ENCODE peak calls at places on chromosome 4, in nine cellular contexts. C is T-helper 1 cell; O is transverse colon; I is ureter; X is HS-5; J is naive thymus-derived CD8-positive, alpha-beta T cell; R is stimulated activated naive CD8-positive, alpha-beta T cell treated with anti-CD3 and anti-CD28 coated beads, Interleukin-15, amount 100 ng/mL, for 72 hours; Y is cardiac fibroblast; K is fibroblast of pulmonary artery. F is an unnamed sample.

GRCh38 chr4:171639540-171639939 is 173.7 kb upstream of the GALNTL6 start:
- DNase-seq in C (no peak), O (no peak), I (no peak), X (no peak), J (no peak), R (no peak), Y (no peak), K (no peak), F (no peak)

GRCh38 chr4:39597695-39598381 is 40.8 kb downstream of the SMIM14 start:
- DNase-seq in C (no peak), O (no peak), I (no peak), X (no peak), J (no peak), R (no peak), Y (no peak), K (no peak), F (no peak)

GRCh38 chr4:78119698-78120097 is 62.6 kb downstream of the FRAS1 start:
- DNase-seq in C (no peak), O (no peak), I (no peak), X (no peak), J (no peak), R (no peak), Y (no peak), K (no peak), F (no peak)

GRCh38 chr4:122086338-122086737 is 65.8 kb upstream of the BLTP1 start:
- DNase-seq in C (no peak), O (no peak), I (no peak), X (no peak), J (no peak), R (no peak), Y (no peak), K (no peak), F (no peak)

GRCh38 chr4:1611501-1611870 is 72.6 kb downstream of the FAM53A start:
- DNase-seq in C (no peak), O (no peak), I (no peak), X (no peak), J (no peak), R (no peak), Y (no peak), K (no peak), F (no peak)

GRCh38 chr4:15368906-15369305 is 58.9 kb upstream of the C1QTNF7 start:
- DNase-seq in C (no peak), O (no peak), I (no peak), X (peak), J (no peak), R (no peak), Y (peak), K (peak), F (no peak)

GRCh38 chr4:27414867-27415266 is 554.2 kb downstream of the STIM2 start:
- DNase-seq in C (no peak), O (no peak), I (no peak), X (no peak), J (no peak), R (no peak), Y (no peak), K (no peak), F (no peak)

GRCh38 chr4:67909910-67910905 is 26.4 kb upstream of the TMPRSS11D start:
- DNase-seq in C (no peak), O (no peak), I (no peak), X (no peak), J (no peak), R (no peak), Y (peak), K (peak), F (no peak)

GRCh38 chr4:142126890-142127497 is 490.6 kb downstream of the IL15 start:
- DNase-seq in C (no peak), O (peak), I (peak), X (peak), J (peak), R (peak), Y (peak), K (peak), F (peak)

GRCh38 chr4:168082379-168082778 is 10.0 kb upstream of the ANXA10 start:
- DNase-seq in C (no peak), O (no peak), I (no peak), X (no peak), J (no peak), R (no peak), Y (no peak), K (no peak), F (no peak)

GRCh38 chr4:145001635-145002034 is 96.4 kb downstream of the ANAPC10 start:
- DNase-seq in C (no peak), O (no peak), I (no peak), X (no peak), J (no peak), R (no peak), Y (no peak), K (no peak), F (no peak)

GRCh38 chr4:38672247-38673071 is 8.5 kb downstream of the KLF3 start:
- DNase-seq in C (no peak), O (no peak), I (no peak), X (no peak), J (no peak), R (no peak), Y (no peak), K (no peak), F (peak)

GRCh38 chr4:67725981-67726380 is 25.0 kb upstream of the UBA6 start:
- DNase-seq in C (no peak), O (no peak), I (no peak), X (no peak), J (no peak), R (no peak), Y (no peak), K (peak), F (no peak)

F was measured in mucosa of descending colon.